ENCODE peak calls at places on chromosome 18, in four cellular contexts. O is effector CD4-positive, alpha-beta T cell; T is nephron progenitor cell; N is EL. K is an unnamed sample.

GRCh38 chr18:45837283-45838070 is 12.0 kb downstream of the SIGLEC15 start:
- DNase-seq in O (no peak), N (peak), T (peak), K (peak)

GRCh38 chr18:35639296-35639695 is 57.8 kb downstream of the GALNT1 start:
- DNase-seq in O (no peak), T (no peak), N (no peak), K (no peak)

GRCh38 chr18:10304853-10305252 is 149.6 kb upstream of the APCDD1 start:
- DNase-seq in T (no peak), N (peak), O (no peak), K (peak)

GRCh38 chr18:55153346-55153745 is 194.1 kb upstream of the CCDC68 start:
- DNase-seq in O (no peak), N (no peak), T (no peak), K (no peak)

GRCh38 chr18:36702398-36703010 is 126.3 kb downstream of the TPGS2 start:
- DNase-seq in O (no peak), N (no peak), T (no peak), K (no peak)

GRCh38 chr18:24657461-24657860 is 197.0 kb downstream of the HRH4 start:
- DNase-seq in N (no peak), T (peak), O (no peak), K (no peak)

GRCh38 chr18:49321800-49322461 is 138.5 kb downstream of the DYM start:
- DNase-seq in T (no peak), N (peak), O (no peak), K (peak)

GRCh38 chr18:30454920-30455319 is 587.6 kb downstream of the DSC3 start:
- DNase-seq in O (no peak), N (no peak), T (no peak), K (no peak)

GRCh38 chr18:32296851-32297250 is 107.0 kb downstream of the MEP1B start:
- DNase-seq in T (no peak), N (no peak), O (no peak), K (no peak)

GRCh38 chr18:22639626-22640025 is 221.9 kb upstream of the CTAGE1 start:
- DNase-seq in T (no peak), O (no peak), N (peak), K (peak)

GRCh38 chr18:67302043-67302442 is 214.5 kb downstream of the DSEL start:
- DNase-seq in O (no peak), T (no peak), N (peak), K (peak)

K was measured in fibroblast of pulmonary artery.